ENCODE peak calls at places on chromosome 13, in seven cellular contexts. G is pulmonary artery endothelial cell; Y is iris pigment epithelial cell; F is stimulated activated CD4-positive, alpha-beta T cell treated with anti-CD3 and anti-CD28 coated beads, Interleukin-4, amount 100 ng/mL, for 1 hour; P is fibroblast of the aortic adventitia; Q is neuronal stem cell; Z is HS-5. O is an unnamed sample.

GRCh38 chr13:110442946-110443632 is 118.4 kb downstream of the RAB20 start:
- DNase-seq in G (no peak), P (peak), Z (no peak), Q (no peak), F (no peak), Y (peak), O (no peak)

GRCh38 chr13:101303512-101303911 is 112.8 kb downstream of the NALCN start:
- DNase-seq in Z (no peak), Q (no peak), P (peak), G (no peak), Y (no peak), F (no peak), O (no peak)

GRCh38 chr13:98327326-98328314 is 150.6 kb upstream of the RNF113B start:
- DNase-seq in Q (peak), Y (peak), F (no peak), Z (no peak), G (no peak), P (peak), O (no peak)

GRCh38 chr13:102045713-102046112 is 356.1 kb downstream of the FGF14 start:
- DNase-seq in Q (peak), G (no peak), Y (no peak), P (no peak), F (no peak), Z (no peak), O (no peak)

GRCh38 chr13:53197424-53197823 is 168.8 kb downstream of the OLFM4 start:
- DNase-seq in Y (no peak), Z (no peak), F (no peak), Q (no peak), G (no peak), P (no peak), O (no peak)

GRCh38 chr13:45048890-45049407 is 59.6 kb downstream of the GPALPP1 start:
- DNase-seq in Y (no peak), P (no peak), Q (no peak), Z (no peak), G (no peak), F (no peak), O (no peak)

GRCh38 chr13:111282997-111283396 is 37.4 kb upstream of the TEX29 start:
- DNase-seq in Y (no peak), G (no peak), Z (no peak), Q (no peak), F (no peak), P (no peak), O (no peak)

GRCh38 chr13:100722517-100722916 is 47.9 kb upstream of the TMTC4 start:
- DNase-seq in Y (no peak), P (no peak), Q (no peak), F (no peak), G (no peak), Z (no peak), O (no peak)

O was measured in mucosa of descending colon.